ENCODE peak calls at places on chromosomes 6 and 20, in four cellular contexts. N, G, J and Q are unnamed samples. For H3K4me1, the result is how much of the 10 kb centered on the place peaks cover.

GRCh38 chr6:105191351-105191750 is 11.5 kb upstream of the POPDC3 start:
- DNase-seq in N (no peak), G (no peak), J (no peak), Q (no peak)

GRCh38 chr20:437787-438486 is 24.4 kb downstream of the TBC1D20 start:
- DNase-seq in N (no peak), G (no peak), J (no peak), Q (no peak)

GRCh38 chr6:75892384-75892783 is 143.3 kb downstream of the MYO6 start:
- DNase-seq in N (no peak), G (no peak), J (no peak), Q (no peak)

GRCh38 chr6:75893058-75893775 is 144.2 kb downstream of the MYO6 start:
- DNase-seq in N (peak), G (no peak), J (no peak), Q (no peak)

GRCh38 chr6:45959534-45960195 is 56.0 kb downstream of the CLIC5 start:
- DNase-seq in N (no peak), G (no peak), J (no peak), Q (no peak)

GRCh38 chr6:52356017-52356416 is 5.9 kb upstream of the PAQR8 start:
- DNase-seq in N (no peak), G (no peak), J (no peak), Q (no peak)

GRCh38 chr20:18063676-18064075 is 6.0 kb upstream of the OVOL2 start:
- DNase-seq in N (no peak), G (no peak), J (no peak), Q (no peak)

GRCh38 chr6:155850408-155850841 is 394.8 kb upstream of the NOX3 start:
- DNase-seq in N (no peak), G (no peak), J (no peak), Q (no peak)

GRCh38 chr6:107698146-107698545 is 126.0 kb downstream of the SCML4 start:
- DNase-seq in N (no peak), G (no peak), J (no peak), Q (no peak)

GRCh38 chr20:50726955-50727791 is 4.2 kb upstream of the PARD6B start:
- DNase-seq in N (no peak), G (no peak), J (no peak), Q (no peak)
- H3K4me1 ChIP-seq in N (under half), G (under half), J (under half), Q (under half)

GRCh38 chr6:149452062-149452939 is 32.5 kb downstream of the ZC3H12D start:
- DNase-seq in N (no peak), G (no peak), J (no peak), Q (no peak)
- H3K4me3 ChIP-seq in N (no peak), G (no peak), J (no peak), Q (no peak)

DNA sequence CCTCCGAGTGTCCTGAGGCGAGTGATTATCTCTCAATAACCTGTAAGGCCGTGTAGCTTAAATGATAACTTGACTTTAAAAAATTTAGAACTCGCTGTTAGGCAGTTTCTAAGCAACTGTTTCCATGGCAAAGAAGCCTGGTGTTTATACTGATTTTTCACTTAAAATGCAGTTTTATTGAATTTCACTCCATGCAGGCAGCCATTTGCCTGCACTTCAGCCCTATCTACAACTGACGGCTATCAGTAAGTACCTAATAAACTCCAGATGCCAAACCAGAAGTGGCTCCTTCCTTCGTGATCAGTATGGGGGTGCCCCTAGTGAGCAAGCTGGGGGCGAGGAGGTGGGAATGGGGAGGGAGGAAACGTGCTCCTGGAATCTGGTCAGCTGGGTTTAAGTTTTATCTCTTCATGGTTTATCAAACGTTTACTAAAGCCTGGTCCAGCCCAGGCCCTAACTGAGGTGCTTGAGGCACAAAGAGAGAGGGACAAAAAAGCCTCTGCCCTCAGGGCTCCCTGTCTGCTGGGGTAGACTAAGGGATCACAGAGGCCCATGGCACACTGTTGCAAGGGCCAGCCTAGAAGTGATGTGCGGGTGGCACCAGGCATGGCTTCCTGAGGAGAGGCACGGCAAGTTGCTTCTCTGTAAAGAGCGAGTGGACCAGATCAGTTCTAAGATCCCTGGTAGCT is 45.5 kb downstream of the TTI1 start:
- DNase-seq in N (no peak), G (no peak), J (no peak), Q (no peak)
- H3K27ac ChIP-seq in N (no peak), G (no peak), J (no peak), Q (no peak)

GRCh38 chr6:42400886-42401604 is 50.7 kb downstream of the TRERF1 start:
- DNase-seq in N (no peak), G (no peak), J (no peak), Q (no peak)
- H3K4me1 ChIP-seq in N (under half), G (under half), J (under half), Q (under half)

GRCh38 chr20:62062661-62063600 is 2.8 kb downstream of the TAF4 start:
- DNase-seq in N (no peak), G (no peak), J (no peak), Q (no peak)
- H3K4me3 ChIP-seq in N (peak), G (no peak), J (peak), Q (no peak)

DNA sequence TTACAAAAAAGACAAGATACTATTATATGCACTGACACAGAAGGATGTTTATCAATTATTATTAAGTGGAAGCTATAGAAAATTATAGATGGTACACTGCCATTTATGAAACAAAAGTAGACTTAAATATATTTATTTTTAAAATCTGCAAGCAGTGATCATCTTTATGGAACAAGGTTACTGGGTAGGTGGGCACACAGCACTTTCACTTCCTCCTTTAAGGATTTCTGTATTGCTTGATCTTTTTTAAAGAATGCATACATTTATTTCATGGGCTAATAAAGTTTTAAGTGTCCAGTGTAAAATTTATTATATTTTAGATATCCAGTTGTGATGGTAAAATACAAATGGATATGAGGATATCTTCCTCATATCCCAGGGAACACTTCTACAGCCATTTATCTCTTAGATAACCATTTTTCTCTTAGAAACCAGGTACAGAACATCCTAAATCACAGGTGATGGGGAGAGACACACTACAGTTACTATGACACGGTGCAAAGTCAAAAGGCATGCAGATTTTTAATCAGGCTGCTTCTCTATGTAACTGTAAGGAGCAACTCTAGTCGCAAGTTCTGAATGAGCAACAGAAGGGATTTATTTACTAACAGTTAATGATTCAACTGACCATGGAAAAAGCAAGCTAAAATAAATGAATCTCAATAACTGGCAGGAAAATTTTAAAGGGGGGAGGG is 2.3 kb downstream of the FBXL4 start:
- DNase-seq in N (no peak), G (no peak), J (no peak), Q (no peak)
- H3K27ac ChIP-seq in N (no peak), G (no peak), J (no peak), Q (no peak)

GRCh38 chr20:47356526-47357295 is at the start of gene ZMYND8:
- DNase-seq in N (peak), G (peak), J (peak), Q (peak)

GRCh38 chr20:47358672-47359532 is 2.4 kb upstream of the ZMYND8 start:
- DNase-seq in N (no peak), G (peak), J (peak), Q (no peak)

GRCh38 chr20:47356220-47356525 is 326 bp downstream of the ZMYND8 start:
- DNase-seq in N (no peak), G (no peak), J (no peak), Q (no peak)

GRCh38 chr20:47358052-47358671 is 1.7 kb upstream of the ZMYND8 start:
- DNase-seq in N (no peak), G (no peak), J (no peak), Q (no peak)

GRCh38 chr20:47357296-47358051 is 975 bp upstream of the ZMYND8 start:
- DNase-seq in N (no peak), G (peak), J (peak), Q (peak)
- H3K4me1 ChIP-seq in N (half or more), G (half or more), J (half or more), Q (under half)